ENCODE peak calls at places on chromosomes 2 and 18, in ten cellular contexts. One of them, this sample, is unnamed.
A peak's percentile ranks its signal among the peaks of the same experiment; 100 is the strongest.

GRCh38 chr2:76953733-76954347 is 568.3 kb downstream of the LRRTM4 start:
- DNase-seq in left lung: no peak
- DNase-seq in spleen: no peak
- DNase-seq in psoas muscle: no peak
- DNase-seq in HCT116: no peak
- DNase-seq in endodermal cell: peak; percentile 87
- DNase-seq in epithelial cell of esophagus: peak; percentile 48
- DNase-seq in bronchial epithelial cell: peak; percentile 58
- DNase-seq in cardiac muscle cell: peak; percentile 84
- DNase-seq in fibroblast of pulmonary artery: peak; percentile 59
- DNase-seq in this sample: peak; percentile 72

GRCh38 chr2:166127217-166128155 is at the start of gene SCN1A:
- DNase-seq in left lung: no peak
- DNase-seq in spleen: no peak
- DNase-seq in psoas muscle: no peak
- DNase-seq in HCT116: peak; percentile 32
- DNase-seq in endodermal cell: peak; percentile 67
- DNase-seq in epithelial cell of esophagus: peak; percentile 51
- DNase-seq in bronchial epithelial cell: peak; percentile 51
- DNase-seq in cardiac muscle cell: peak; percentile 50
- DNase-seq in fibroblast of pulmonary artery: peak; percentile 71
- DNase-seq in this sample: no peak

GRCh38 chr2:29160184-29160583 is 45.0 kb downstream of the CLIP4 start:
- DNase-seq in left lung: no peak
- DNase-seq in spleen: no peak
- DNase-seq in psoas muscle: no peak
- DNase-seq in HCT116: no peak
- DNase-seq in endodermal cell: no peak
- DNase-seq in epithelial cell of esophagus: no peak
- DNase-seq in bronchial epithelial cell: no peak
- DNase-seq in cardiac muscle cell: no peak
- DNase-seq in fibroblast of pulmonary artery: no peak
- DNase-seq in this sample: no peak

GRCh38 chr2:147451902-147452515 is 392.8 kb upstream of the ACVR2A start:
- DNase-seq in left lung: no peak
- DNase-seq in spleen: no peak
- DNase-seq in psoas muscle: no peak
- DNase-seq in HCT116: no peak
- DNase-seq in endodermal cell: no peak
- DNase-seq in epithelial cell of esophagus: peak; percentile 6
- DNase-seq in bronchial epithelial cell: peak; percentile 15
- DNase-seq in cardiac muscle cell: peak; percentile 62
- DNase-seq in fibroblast of pulmonary artery: no peak
- DNase-seq in this sample: no peak

GRCh38 chr18:5630766-5631413 is 87.1 kb upstream of the EPB41L3 start:
- DNase-seq in left lung: no peak
- DNase-seq in spleen: no peak
- DNase-seq in psoas muscle: no peak
- DNase-seq in HCT116: no peak
- DNase-seq in endodermal cell: no peak
- DNase-seq in epithelial cell of esophagus: no peak
- DNase-seq in bronchial epithelial cell: no peak
- DNase-seq in cardiac muscle cell: no peak
- DNase-seq in fibroblast of pulmonary artery: no peak
- DNase-seq in this sample: no peak

GRCh38 chr2:58812766-58813344 is 571.7 kb upstream of the FANCL start:
- DNase-seq in left lung: no peak
- DNase-seq in spleen: no peak
- DNase-seq in psoas muscle: no peak
- DNase-seq in HCT116: no peak
- DNase-seq in endodermal cell: no peak
- DNase-seq in epithelial cell of esophagus: no peak
- DNase-seq in bronchial epithelial cell: no peak
- DNase-seq in cardiac muscle cell: no peak
- DNase-seq in fibroblast of pulmonary artery: no peak
- DNase-seq in this sample: no peak

GRCh38 chr2:168196764-168197180 is 50.6 kb downstream of the STK39 start:
- DNase-seq in left lung: no peak
- DNase-seq in spleen: no peak
- DNase-seq in psoas muscle: no peak
- DNase-seq in HCT116: no peak
- DNase-seq in endodermal cell: no peak
- DNase-seq in epithelial cell of esophagus: no peak
- DNase-seq in bronchial epithelial cell: no peak
- DNase-seq in cardiac muscle cell: no peak
- DNase-seq in fibroblast of pulmonary artery: no peak
- DNase-seq in this sample: no peak

GRCh38 chr2:129078548-129078947 is 759.9 kb upstream of the HS6ST1 start:
- DNase-seq in left lung: no peak
- DNase-seq in spleen: no peak
- DNase-seq in psoas muscle: no peak
- DNase-seq in HCT116: no peak
- DNase-seq in endodermal cell: peak; percentile 38
- DNase-seq in epithelial cell of esophagus: peak; percentile 92
- DNase-seq in bronchial epithelial cell: peak; percentile 95
- DNase-seq in cardiac muscle cell: no peak
- DNase-seq in fibroblast of pulmonary artery: no peak
- DNase-seq in this sample: no peak

GRCh38 chr2:105744091-105744908 is 412 bp upstream of the NCK2 start:
- DNase-seq in left lung: peak; percentile 71
- DNase-seq in spleen: peak; percentile 94
- DNase-seq in psoas muscle: peak; percentile 79
- DNase-seq in HCT116: no peak
- DNase-seq in endodermal cell: peak; percentile 78
- DNase-seq in epithelial cell of esophagus: peak; percentile 61
- DNase-seq in bronchial epithelial cell: no peak
- DNase-seq in cardiac muscle cell: peak; percentile 89
- DNase-seq in fibroblast of pulmonary artery: peak; percentile 54
- DNase-seq in this sample: peak; percentile 78

GRCh38 chr18:69444221-69444620 is 43.5 kb downstream of the DOK6 start:
- DNase-seq in left lung: no peak
- DNase-seq in spleen: no peak
- DNase-seq in psoas muscle: no peak
- DNase-seq in HCT116: no peak
- DNase-seq in endodermal cell: no peak
- DNase-seq in epithelial cell of esophagus: no peak
- DNase-seq in bronchial epithelial cell: no peak
- DNase-seq in cardiac muscle cell: no peak
- DNase-seq in fibroblast of pulmonary artery: no peak
- DNase-seq in this sample: no peak

GRCh38 chr2:104406273-104406726 is 447.6 kb upstream of the POU3F3 start:
- DNase-seq in left lung: no peak
- DNase-seq in spleen: no peak
- DNase-seq in psoas muscle: no peak
- DNase-seq in HCT116: no peak
- DNase-seq in endodermal cell: no peak
- DNase-seq in epithelial cell of esophagus: peak; percentile 14
- DNase-seq in bronchial epithelial cell: peak; percentile 4
- DNase-seq in cardiac muscle cell: peak; percentile 30
- DNase-seq in fibroblast of pulmonary artery: no peak
- DNase-seq in this sample: no peak

GRCh38 chr2:238803996-238804395 is 43.9 kb upstream of the TWIST2 start:
- DNase-seq in left lung: no peak
- DNase-seq in spleen: no peak
- DNase-seq in psoas muscle: no peak
- DNase-seq in HCT116: no peak
- DNase-seq in endodermal cell: no peak
- DNase-seq in epithelial cell of esophagus: no peak
- DNase-seq in bronchial epithelial cell: no peak
- DNase-seq in cardiac muscle cell: no peak
- DNase-seq in fibroblast of pulmonary artery: no peak
- DNase-seq in this sample: no peak

GRCh38 chr2:213161759-213162514 is 10.5 kb upstream of the IKZF2 start:
- DNase-seq in left lung: no peak
- DNase-seq in spleen: no peak
- DNase-seq in psoas muscle: no peak
- DNase-seq in HCT116: no peak
- DNase-seq in endodermal cell: no peak
- DNase-seq in epithelial cell of esophagus: peak; percentile 23
- DNase-seq in bronchial epithelial cell: peak; percentile 53
- DNase-seq in cardiac muscle cell: no peak
- DNase-seq in fibroblast of pulmonary artery: peak; percentile 58
- DNase-seq in this sample: no peak

GRCh38 chr2:76083248-76083647 is 372.5 kb upstream of the GCFC2 start:
- DNase-seq in left lung: no peak
- DNase-seq in spleen: no peak
- DNase-seq in psoas muscle: no peak
- DNase-seq in HCT116: no peak
- DNase-seq in endodermal cell: no peak
- DNase-seq in epithelial cell of esophagus: no peak
- DNase-seq in bronchial epithelial cell: no peak
- DNase-seq in cardiac muscle cell: no peak
- DNase-seq in fibroblast of pulmonary artery: no peak
- DNase-seq in this sample: no peak

GRCh38 chr2:130754811-130755210 is 529 bp upstream of the AMER3 start:
- DNase-seq in left lung: no peak
- DNase-seq in spleen: no peak
- DNase-seq in psoas muscle: no peak
- DNase-seq in HCT116: no peak
- DNase-seq in endodermal cell: no peak
- DNase-seq in epithelial cell of esophagus: no peak
- DNase-seq in bronchial epithelial cell: no peak
- DNase-seq in cardiac muscle cell: no peak
- DNase-seq in fibroblast of pulmonary artery: no peak
- DNase-seq in this sample: no peak

GRCh38 chr2:27799646-27800010 is 28.1 kb downstream of the MRPL33 start:
- DNase-seq in left lung: no peak
- DNase-seq in spleen: no peak
- DNase-seq in psoas muscle: no peak
- DNase-seq in HCT116: no peak
- DNase-seq in endodermal cell: no peak
- DNase-seq in epithelial cell of esophagus: peak; percentile 73
- DNase-seq in bronchial epithelial cell: peak; percentile 68
- DNase-seq in cardiac muscle cell: no peak
- DNase-seq in fibroblast of pulmonary artery: no peak
- DNase-seq in this sample: no peak
- TF ChIP-seq CTCF in left lung: no peak
- TF ChIP-seq CTCF in spleen: no peak
- TF ChIP-seq CTCF in psoas muscle: no peak
- TF ChIP-seq CTCF in HCT116: no peak
- TF ChIP-seq CTCF in endodermal cell: no peak
- TF ChIP-seq CTCF in epithelial cell of esophagus: no peak
- TF ChIP-seq CTCF in bronchial epithelial cell: no peak
- TF ChIP-seq CTCF in cardiac muscle cell: no peak
- TF ChIP-seq CTCF in fibroblast of pulmonary artery: no peak
- TF ChIP-seq CTCF in this sample: no peak

GRCh38 chr2:158923641-158924040 is 44.8 kb upstream of the TANC1 start:
- DNase-seq in left lung: no peak
- DNase-seq in spleen: no peak
- DNase-seq in psoas muscle: no peak
- DNase-seq in HCT116: no peak
- DNase-seq in endodermal cell: no peak
- DNase-seq in epithelial cell of esophagus: no peak
- DNase-seq in bronchial epithelial cell: no peak
- DNase-seq in cardiac muscle cell: no peak
- DNase-seq in fibroblast of pulmonary artery: no peak
- DNase-seq in this sample: no peak

GRCh38 chr2:158921599-158922408 is 46.6 kb upstream of the TANC1 start:
- DNase-seq in left lung: no peak
- DNase-seq in spleen: no peak
- DNase-seq in psoas muscle: no peak
- DNase-seq in HCT116: no peak
- DNase-seq in endodermal cell: peak; percentile 79
- DNase-seq in epithelial cell of esophagus: no peak
- DNase-seq in bronchial epithelial cell: no peak
- DNase-seq in cardiac muscle cell: no peak
- DNase-seq in fibroblast of pulmonary artery: no peak
- DNase-seq in this sample: no peak

GRCh38 chr2:158923180-158923594 is 45.3 kb upstream of the TANC1 start:
- DNase-seq in left lung: no peak
- DNase-seq in spleen: no peak
- DNase-seq in psoas muscle: no peak
- DNase-seq in HCT116: no peak
- DNase-seq in endodermal cell: peak; percentile 65
- DNase-seq in epithelial cell of esophagus: no peak
- DNase-seq in bronchial epithelial cell: no peak
- DNase-seq in cardiac muscle cell: peak; percentile 11
- DNase-seq in fibroblast of pulmonary artery: peak; percentile 33
- DNase-seq in this sample: no peak

GRCh38 chr2:158926478-158926948 is 41.9 kb upstream of the TANC1 start:
- DNase-seq in left lung: no peak
- DNase-seq in spleen: no peak
- DNase-seq in psoas muscle: no peak
- DNase-seq in HCT116: peak; percentile 34
- DNase-seq in endodermal cell: no peak
- DNase-seq in epithelial cell of esophagus: peak; percentile 75
- DNase-seq in bronchial epithelial cell: peak; percentile 81
- DNase-seq in cardiac muscle cell: no peak
- DNase-seq in fibroblast of pulmonary artery: peak; percentile 52
- DNase-seq in this sample: no peak

DNA sequence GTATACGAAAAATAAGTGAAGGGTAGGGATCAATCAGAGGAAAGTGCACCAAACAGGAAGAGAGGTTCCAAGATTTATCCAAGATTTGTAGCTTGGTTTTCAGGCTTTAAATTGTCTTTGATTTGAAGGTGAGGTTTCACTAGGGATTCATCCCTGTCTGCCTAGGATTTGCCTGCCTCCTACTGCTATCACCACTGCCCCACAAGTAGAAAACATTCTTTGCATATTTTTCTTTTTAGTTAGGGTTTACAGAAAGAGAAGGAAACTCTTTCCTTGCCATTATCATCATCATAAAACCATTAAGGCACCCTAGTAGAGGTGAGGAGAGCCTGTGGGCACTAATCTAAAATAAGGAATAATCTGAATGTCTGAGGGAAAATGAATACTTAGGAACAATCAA is 45.8 kb upstream of the TANC1 start:
- DNase-seq in left lung: no peak
- DNase-seq in spleen: no peak
- DNase-seq in psoas muscle: no peak
- DNase-seq in HCT116: no peak
- DNase-seq in endodermal cell: no peak
- DNase-seq in epithelial cell of esophagus: no peak
- DNase-seq in bronchial epithelial cell: no peak
- DNase-seq in cardiac muscle cell: no peak
- DNase-seq in fibroblast of pulmonary artery: peak; percentile 9
- DNase-seq in this sample: no peak
- TF ChIP-seq CTCF in left lung: no peak
- TF ChIP-seq CTCF in spleen: no peak
- TF ChIP-seq CTCF in psoas muscle: no peak
- TF ChIP-seq CTCF in HCT116: no peak
- TF ChIP-seq CTCF in endodermal cell: no peak
- TF ChIP-seq CTCF in epithelial cell of esophagus: no peak
- TF ChIP-seq CTCF in bronchial epithelial cell: no peak
- TF ChIP-seq CTCF in cardiac muscle cell: no peak
- TF ChIP-seq CTCF in fibroblast of pulmonary artery: no peak
- TF ChIP-seq CTCF in this sample: no peak

GRCh38 chr2:231706731-231707624 is 1.3 kb upstream of the PTMA start:
- DNase-seq in left lung: peak; percentile 98
- DNase-seq in spleen: peak; percentile 97
- DNase-seq in psoas muscle: peak; percentile 99
- DNase-seq in HCT116: peak; percentile 98
- DNase-seq in endodermal cell: peak; percentile 99
- DNase-seq in epithelial cell of esophagus: peak; percentile 99
- DNase-seq in bronchial epithelial cell: peak; percentile 93
- DNase-seq in cardiac muscle cell: peak; percentile 99
- DNase-seq in fibroblast of pulmonary artery: peak; percentile 99
- DNase-seq in this sample: peak; percentile 99
- TF ChIP-seq CTCF in left lung: peak; percentile 81
- TF ChIP-seq CTCF in spleen: peak; percentile 95
- TF ChIP-seq CTCF in psoas muscle: peak; percentile 80
- TF ChIP-seq CTCF in HCT116: no peak
- TF ChIP-seq CTCF in endodermal cell: peak; percentile 96
- TF ChIP-seq CTCF in epithelial cell of esophagus: peak; percentile 88
- TF ChIP-seq CTCF in bronchial epithelial cell: peak; percentile 98
- TF ChIP-seq CTCF in cardiac muscle cell: peak; percentile 93
- TF ChIP-seq CTCF in fibroblast of pulmonary artery: peak; percentile 90
- TF ChIP-seq CTCF in this sample: peak; percentile 93

GRCh38 chr2:33412920-33413319 is 63.5 kb upstream of the RASGRP3 start:
- DNase-seq in left lung: no peak
- DNase-seq in spleen: no peak
- DNase-seq in psoas muscle: no peak
- DNase-seq in HCT116: peak; percentile 18
- DNase-seq in endodermal cell: no peak
- DNase-seq in epithelial cell of esophagus: peak; percentile 27
- DNase-seq in bronchial epithelial cell: peak; percentile 36
- DNase-seq in cardiac muscle cell: peak; percentile 38
- DNase-seq in fibroblast of pulmonary artery: peak; percentile 78
- DNase-seq in this sample: no peak
- TF ChIP-seq CTCF in left lung: peak; percentile 32
- TF ChIP-seq CTCF in spleen: peak; percentile 31
- TF ChIP-seq CTCF in psoas muscle: peak; percentile 44
- TF ChIP-seq CTCF in HCT116: peak; percentile 33
- TF ChIP-seq CTCF in endodermal cell: peak; percentile 70
- TF ChIP-seq CTCF in epithelial cell of esophagus: peak; percentile 19
- TF ChIP-seq CTCF in bronchial epithelial cell: peak; percentile 40
- TF ChIP-seq CTCF in cardiac muscle cell: peak; percentile 67
- TF ChIP-seq CTCF in fibroblast of pulmonary artery: peak; percentile 72
- TF ChIP-seq CTCF in this sample: no peak

This sample was measured in endothelial cell.